ENCODE peak calls at places on chromosome 21, in eight cellular contexts. One of them, this sample, is unnamed.

GRCh38 chr21:19607983-19608668 is 1204.5 kb upstream of the TMPRSS15 start:
- DNase-seq in AG10803: no peak
- DNase-seq in left ventricle myocardium inferior: no peak
- DNase-seq in suprapubic skin: no peak
- DNase-seq in astrocyte: no peak
- DNase-seq in ovary: no peak
- DNase-seq in CD8-positive, alpha-beta T cell: no peak
- DNase-seq in pancreas: no peak
- DNase-seq in this sample: no peak

GRCh38 chr21:28227881-28228623 is 764.6 kb downstream of the LTN1 start:
- DNase-seq in AG10803: peak; percentile 19
- DNase-seq in pancreas: no peak
- DNase-seq in left ventricle myocardium inferior: no peak
- DNase-seq in suprapubic skin: no peak
- DNase-seq in astrocyte: no peak
- DNase-seq in ovary: no peak
- DNase-seq in CD8-positive, alpha-beta T cell: no peak
- DNase-seq in this sample: no peak

GRCh38 chr21:24895885-24896734 is 711.2 kb downstream of the MRPL39 start:
- DNase-seq in AG10803: peak; percentile 26
- DNase-seq in CD8-positive, alpha-beta T cell: no peak
- DNase-seq in suprapubic skin: no peak
- DNase-seq in astrocyte: peak; percentile 37
- DNase-seq in ovary: no peak
- DNase-seq in left ventricle myocardium inferior: no peak
- DNase-seq in pancreas: no peak
- DNase-seq in this sample: peak; percentile 60

GRCh38 chr21:40254540-40255455 is 387.6 kb downstream of the PCP4 start:
- DNase-seq in pancreas: no peak
- DNase-seq in astrocyte: peak; percentile 84
- DNase-seq in suprapubic skin: no peak
- DNase-seq in left ventricle myocardium inferior: no peak
- DNase-seq in ovary: no peak
- DNase-seq in AG10803: no peak
- DNase-seq in CD8-positive, alpha-beta T cell: no peak
- DNase-seq in this sample: no peak

GRCh38 chr21:39258207-39258606 is 55.2 kb downstream of the BRWD1 start:
- DNase-seq in left ventricle myocardium inferior: no peak
- DNase-seq in astrocyte: no peak
- DNase-seq in CD8-positive, alpha-beta T cell: no peak
- DNase-seq in ovary: no peak
- DNase-seq in suprapubic skin: no peak
- DNase-seq in pancreas: no peak
- DNase-seq in AG10803: no peak
- DNase-seq in this sample: no peak

GRCh38 chr21:28538987-28539622 is 453.6 kb downstream of the LTN1 start:
- DNase-seq in ovary: no peak
- DNase-seq in left ventricle myocardium inferior: no peak
- DNase-seq in suprapubic skin: no peak
- DNase-seq in AG10803: peak; percentile 55
- DNase-seq in CD8-positive, alpha-beta T cell: no peak
- DNase-seq in pancreas: no peak
- DNase-seq in astrocyte: peak; percentile 84
- DNase-seq in this sample: no peak

GRCh38 chr21:33541105-33541711 is 709 bp downstream of the GART start:
- DNase-seq in ovary: peak; percentile 58
- DNase-seq in astrocyte: no peak
- DNase-seq in CD8-positive, alpha-beta T cell: no peak
- DNase-seq in suprapubic skin: no peak
- DNase-seq in pancreas: no peak
- DNase-seq in AG10803: peak; percentile 13
- DNase-seq in left ventricle myocardium inferior: no peak
- DNase-seq in this sample: peak; percentile 59

GRCh38 chr21:17371470-17371869 is 141.4 kb upstream of the CXADR start:
- DNase-seq in pancreas: no peak
- DNase-seq in ovary: no peak
- DNase-seq in left ventricle myocardium inferior: no peak
- DNase-seq in CD8-positive, alpha-beta T cell: no peak
- DNase-seq in suprapubic skin: no peak
- DNase-seq in astrocyte: peak; percentile 83
- DNase-seq in AG10803: peak; percentile 1
- DNase-seq in this sample: no peak

GRCh38 chr21:21897275-21897883 is 899.2 kb downstream of the NCAM2 start:
- DNase-seq in AG10803: peak; percentile 35
- DNase-seq in ovary: no peak
- DNase-seq in CD8-positive, alpha-beta T cell: no peak
- DNase-seq in pancreas: no peak
- DNase-seq in astrocyte: peak; percentile 40
- DNase-seq in left ventricle myocardium inferior: no peak
- DNase-seq in suprapubic skin: no peak
- DNase-seq in this sample: no peak

GRCh38 chr21:17406202-17406601 is 106.6 kb upstream of the CXADR start:
- DNase-seq in astrocyte: peak; percentile 14
- DNase-seq in left ventricle myocardium inferior: no peak
- DNase-seq in CD8-positive, alpha-beta T cell: no peak
- DNase-seq in pancreas: no peak
- DNase-seq in suprapubic skin: no peak
- DNase-seq in ovary: no peak
- DNase-seq in AG10803: no peak
- DNase-seq in this sample: no peak

GRCh38 chr21:21064353-21064752 is 66.1 kb downstream of the NCAM2 start:
- DNase-seq in CD8-positive, alpha-beta T cell: no peak
- DNase-seq in AG10803: no peak
- DNase-seq in left ventricle myocardium inferior: no peak
- DNase-seq in suprapubic skin: no peak
- DNase-seq in astrocyte: no peak
- DNase-seq in pancreas: no peak
- DNase-seq in ovary: no peak
- DNase-seq in this sample: no peak

GRCh38 chr21:14383596-14384210 is 757 bp upstream of the HSPA13 start:
- DNase-seq in suprapubic skin: no peak
- DNase-seq in ovary: no peak
- DNase-seq in astrocyte: peak; percentile 21
- DNase-seq in AG10803: peak; percentile 38
- DNase-seq in pancreas: no peak
- DNase-seq in left ventricle myocardium inferior: no peak
- DNase-seq in CD8-positive, alpha-beta T cell: no peak
- DNase-seq in this sample: peak; percentile 82

GRCh38 chr21:14956826-14957225 is 108.0 kb downstream of the NRIP1 start:
- DNase-seq in pancreas: no peak
- DNase-seq in astrocyte: peak; percentile 84
- DNase-seq in CD8-positive, alpha-beta T cell: no peak
- DNase-seq in AG10803: peak; percentile 70
- DNase-seq in ovary: no peak
- DNase-seq in suprapubic skin: no peak
- DNase-seq in left ventricle myocardium inferior: no peak
- DNase-seq in this sample: no peak

GRCh38 chr21:28754127-28754611 is 238.5 kb downstream of the LTN1 start:
- DNase-seq in left ventricle myocardium inferior: peak; percentile 46
- DNase-seq in pancreas: no peak
- DNase-seq in CD8-positive, alpha-beta T cell: no peak
- DNase-seq in ovary: peak; percentile 44
- DNase-seq in suprapubic skin: no peak
- DNase-seq in astrocyte: peak; percentile 93
- DNase-seq in AG10803: peak; percentile 67
- DNase-seq in this sample: no peak

GRCh38 chr21:27134513-27134912 is 167.6 kb upstream of the ADAMTS5 start:
- DNase-seq in CD8-positive, alpha-beta T cell: no peak
- DNase-seq in AG10803: peak; percentile 17
- DNase-seq in left ventricle myocardium inferior: no peak
- DNase-seq in ovary: no peak
- DNase-seq in suprapubic skin: no peak
- DNase-seq in astrocyte: no peak
- DNase-seq in pancreas: no peak
- DNase-seq in this sample: no peak

GRCh38 chr21:27823652-27824201 is 856.8 kb upstream of the ADAMTS5 start:
- DNase-seq in pancreas: no peak
- DNase-seq in CD8-positive, alpha-beta T cell: no peak
- DNase-seq in ovary: no peak
- DNase-seq in astrocyte: no peak
- DNase-seq in left ventricle myocardium inferior: no peak
- DNase-seq in suprapubic skin: no peak
- DNase-seq in AG10803: no peak
- DNase-seq in this sample: no peak

DNA sequence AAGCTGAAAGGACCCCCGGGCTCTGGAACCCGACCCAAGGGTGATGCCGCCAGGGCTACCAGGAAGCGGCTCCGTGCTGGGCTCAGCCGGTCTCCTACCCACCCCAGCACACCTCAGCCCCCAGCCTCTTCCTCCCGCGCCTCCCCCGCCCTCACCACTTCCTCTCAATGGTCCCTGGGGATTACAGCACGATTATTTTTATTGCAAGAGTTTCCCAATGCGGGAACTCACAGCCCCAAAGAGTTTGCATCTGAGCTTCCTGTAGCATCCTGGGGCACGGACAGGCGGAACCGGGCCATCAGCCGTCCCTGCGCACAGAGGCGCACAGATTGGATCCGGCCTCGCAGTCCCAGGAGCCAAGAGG is 8.7 kb upstream of the SLX9 start:
- DNase-seq in ovary: no peak
- DNase-seq in left ventricle myocardium inferior: peak; percentile 36
- DNase-seq in CD8-positive, alpha-beta T cell: peak; percentile 63
- DNase-seq in pancreas: peak; percentile 19
- DNase-seq in astrocyte: no peak
- DNase-seq in AG10803: peak; percentile 88
- DNase-seq in suprapubic skin: no peak
- DNase-seq in this sample: peak; percentile 86
- H3K4me3 ChIP-seq in ovary: no peak overlapping the region
- H3K4me3 ChIP-seq in left ventricle myocardium inferior: peak overlapping the region; percentile 66
- H3K4me3 ChIP-seq in CD8-positive, alpha-beta T cell: peak overlapping the region; percentile 72
- H3K4me3 ChIP-seq in pancreas: no peak overlapping the region
- H3K4me3 ChIP-seq in astrocyte: peak overlapping the region; percentile 33
- H3K4me3 ChIP-seq in AG10803: peak overlapping the region; percentile 46
- H3K4me3 ChIP-seq in suprapubic skin: peak overlapping the region; percentile 48
- H3K4me3 ChIP-seq in this sample: peak overlapping the region; percentile 82

DNA sequence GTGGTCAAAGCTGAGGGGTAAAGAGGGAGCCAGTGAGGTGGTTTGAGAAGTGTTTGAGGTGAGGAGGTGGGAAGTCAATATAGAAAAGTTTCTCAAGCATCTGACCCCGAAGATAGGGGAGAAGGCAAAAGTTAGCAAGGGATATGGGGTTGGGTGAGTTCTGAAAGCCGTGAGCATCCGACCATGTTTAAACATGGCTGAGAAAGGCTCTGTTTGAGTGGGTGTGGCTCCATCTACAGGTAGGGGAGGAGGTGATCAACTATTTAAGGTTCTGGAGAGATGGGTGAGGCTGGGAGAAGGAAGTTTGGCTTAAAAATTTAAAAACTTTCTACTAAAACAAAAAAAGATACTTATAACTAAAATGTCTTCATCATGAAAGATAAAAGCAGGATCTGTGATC is 273.8 kb downstream of the KCNJ6 start:
- DNase-seq in astrocyte: no peak
- DNase-seq in ovary: no peak
- DNase-seq in AG10803: no peak
- DNase-seq in left ventricle myocardium inferior: no peak
- DNase-seq in pancreas: no peak
- DNase-seq in suprapubic skin: no peak
- DNase-seq in CD8-positive, alpha-beta T cell: no peak
- DNase-seq in this sample: peak; percentile 72
- TF ChIP-seq CTCF in astrocyte: no peak
- TF ChIP-seq CTCF in ovary: no peak
- TF ChIP-seq CTCF in AG10803: no peak
- TF ChIP-seq CTCF in left ventricle myocardium inferior: peak; percentile 36
- TF ChIP-seq CTCF in pancreas: no peak
- TF ChIP-seq CTCF in suprapubic skin: no peak
- TF ChIP-seq CTCF in CD8-positive, alpha-beta T cell: peak; percentile 22
- TF ChIP-seq CTCF in this sample: peak; percentile 42

GRCh38 chr21:41362605-41363369 is 960 bp downstream of the MX2 start:
- DNase-seq in astrocyte: no peak
- DNase-seq in ovary: no peak
- DNase-seq in CD8-positive, alpha-beta T cell: no peak
- DNase-seq in suprapubic skin: no peak
- DNase-seq in pancreas: no peak
- DNase-seq in AG10803: no peak
- DNase-seq in left ventricle myocardium inferior: no peak
- DNase-seq in this sample: no peak

GRCh38 chr21:41361053-41361785 is 608 bp upstream of the MX2 start:
- DNase-seq in pancreas: no peak
- DNase-seq in astrocyte: no peak
- DNase-seq in AG10803: no peak
- DNase-seq in CD8-positive, alpha-beta T cell: no peak
- DNase-seq in ovary: no peak
- DNase-seq in suprapubic skin: no peak
- DNase-seq in left ventricle myocardium inferior: no peak
- DNase-seq in this sample: no peak

GRCh38 chr21:41363370-41364270 is 1.8 kb downstream of the MX2 start:
- DNase-seq in ovary: no peak
- DNase-seq in CD8-positive, alpha-beta T cell: peak; percentile 48
- DNase-seq in AG10803: no peak
- DNase-seq in suprapubic skin: no peak
- DNase-seq in left ventricle myocardium inferior: no peak
- DNase-seq in astrocyte: no peak
- DNase-seq in pancreas: no peak
- DNase-seq in this sample: no peak

GRCh38 chr21:41360072-41360821 is 1.6 kb upstream of the MX2 start:
- DNase-seq in CD8-positive, alpha-beta T cell: peak; percentile 47
- DNase-seq in ovary: no peak
- DNase-seq in astrocyte: peak; percentile 43
- DNase-seq in left ventricle myocardium inferior: peak; percentile 33
- DNase-seq in suprapubic skin: no peak
- DNase-seq in AG10803: peak; percentile 82
- DNase-seq in pancreas: peak; percentile 63
- DNase-seq in this sample: no peak

DNA sequence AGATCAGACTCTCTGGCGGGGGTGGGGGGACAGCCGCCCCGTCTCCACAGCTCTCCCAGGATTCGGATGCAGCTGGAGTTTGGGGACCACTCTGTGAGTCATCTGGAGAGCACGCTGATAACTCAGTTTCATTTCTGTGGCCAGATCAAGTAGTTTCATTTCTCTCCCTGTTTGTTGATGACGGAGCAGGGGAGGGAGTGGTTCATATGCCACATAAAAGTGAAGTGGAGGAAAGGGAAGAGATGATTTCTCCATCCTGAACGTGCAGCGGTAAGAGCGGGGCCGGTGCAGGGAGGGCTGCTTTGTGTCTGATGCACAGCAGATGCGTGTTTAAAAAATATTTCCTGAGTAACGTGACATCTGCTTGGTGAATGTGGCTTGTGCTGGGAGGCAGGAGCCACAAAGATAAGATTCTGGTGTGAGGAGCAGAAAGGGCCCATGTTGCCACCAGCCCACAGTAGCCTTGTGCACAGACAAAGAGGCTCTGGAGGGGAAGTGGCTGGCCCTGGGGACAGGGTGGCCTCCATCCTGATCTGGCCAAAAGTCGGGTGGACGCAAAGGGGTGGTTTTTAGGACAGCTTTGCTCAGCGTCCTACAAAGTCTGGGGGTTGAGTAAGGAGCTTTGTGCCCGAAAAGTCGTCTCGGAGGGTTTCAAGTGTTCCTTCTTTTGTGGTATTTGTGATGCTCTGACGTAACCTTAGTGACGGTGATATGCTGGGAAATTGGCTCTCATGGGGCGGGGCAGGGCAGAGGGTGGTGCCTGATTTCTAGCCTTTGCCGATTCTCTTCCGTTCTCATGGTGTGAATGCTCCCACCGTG is at the start of gene MX2:
- DNase-seq in AG10803: peak; percentile 92
- DNase-seq in ovary: no peak
- DNase-seq in CD8-positive, alpha-beta T cell: peak; percentile 85
- DNase-seq in suprapubic skin: peak; percentile 89
- DNase-seq in left ventricle myocardium inferior: peak; percentile 77
- DNase-seq in astrocyte: peak; percentile 86
- DNase-seq in pancreas: peak; percentile 38
- DNase-seq in this sample: peak; percentile 88
- H3K4me3 ChIP-seq in AG10803: peak within 1 kb of the TSS; percentile 63
- H3K4me3 ChIP-seq in ovary: peak within 1 kb of the TSS; percentile 27
- H3K4me3 ChIP-seq in CD8-positive, alpha-beta T cell: peak within 1 kb of the TSS; percentile 74
- H3K4me3 ChIP-seq in suprapubic skin: peak within 1 kb of the TSS; percentile 43
- H3K4me3 ChIP-seq in left ventricle myocardium inferior: peak within 1 kb of the TSS; percentile 63
- H3K4me3 ChIP-seq in astrocyte: no peak within 1 kb of the TSS
- H3K4me3 ChIP-seq in pancreas: no peak within 1 kb of the TSS
- H3K4me3 ChIP-seq in this sample: peak within 1 kb of the TSS; percentile 61

GRCh38 chr21:42255825-42256224 is 36.9 kb downstream of the ABCG1 start:
- DNase-seq in AG10803: no peak
- DNase-seq in CD8-positive, alpha-beta T cell: no peak
- DNase-seq in suprapubic skin: no peak
- DNase-seq in pancreas: no peak
- DNase-seq in left ventricle myocardium inferior: no peak
- DNase-seq in ovary: no peak
- DNase-seq in astrocyte: no peak
- DNase-seq in this sample: no peak
- TF ChIP-seq CTCF in AG10803: no peak
- TF ChIP-seq CTCF in CD8-positive, alpha-beta T cell: no peak
- TF ChIP-seq CTCF in suprapubic skin: no peak
- TF ChIP-seq CTCF in pancreas: no peak
- TF ChIP-seq CTCF in left ventricle myocardium inferior: no peak
- TF ChIP-seq CTCF in ovary: no peak
- TF ChIP-seq CTCF in astrocyte: no peak
- TF ChIP-seq CTCF in this sample: no peak

This sample was measured in GM12865.